ENCODE peak calls at places on chromosomes 5 and 9, in nine cellular contexts. D is HCT116, M is K562, K is transverse colon, J is GM23338, B is spleen, P is SK-N-SH, I is HepG2, G is endothelial cell of umbilical vein. S is an unnamed sample.

GRCh38 chr5:149063901-149064478 is 1.1 kb upstream of the SH3TC2 start:
- DNase-seq in M (no peak), D (no peak), B (no peak), G (no peak), J (no peak), P (no peak), I (peak), K (no peak), S (no peak)

GRCh38 chr9:90803860-90804593 is 2.4 kb downstream of the SYK start:
- DNase-seq in G (no peak), P (no peak), D (no peak), B (no peak), I (no peak), M (no peak), K (no peak), J (no peak), S (no peak)

GRCh38 chr9:131012396-131012917 is 3.5 kb downstream of the LAMC3 start:
- DNase-seq in P (peak), J (peak), B (no peak), K (no peak), D (no peak), G (no peak), M (no peak), I (no peak), S (no peak)

GRCh38 chr5:141618030-141618803 is 583 bp downstream of the DIAPH1 start:
- DNase-seq in P (peak), I (peak), M (peak), K (peak), D (peak), J (peak), B (peak), G (peak), S (peak)

GRCh38 chr5:149434162-149435014 is 55.3 kb upstream of the IL17B start:
- DNase-seq in P (peak), K (peak), B (no peak), I (no peak), D (no peak), J (peak), G (peak), M (peak), S (no peak)

GRCh38 chr5:161850491-161850890 is 2.6 kb downstream of the GABRA1 start:
- DNase-seq in G (no peak), M (no peak), D (no peak), P (no peak), I (no peak), B (no peak), K (no peak), J (peak), S (no peak)

GRCh38 chr5:140312067-140312790 is 9.3 kb upstream of the PFDN1 start:
- DNase-seq in K (no peak), G (peak), P (no peak), M (no peak), D (no peak), B (no peak), I (no peak), J (peak), S (peak)

GRCh38 chr5:180455872-180456271 is 38.3 kb upstream of the CNOT6 start:
- DNase-seq in B (no peak), G (no peak), J (no peak), I (no peak), M (no peak), K (no peak), D (no peak), P (no peak), S (no peak)

GRCh38 chr5:115838885-115839518 is 2.4 kb downstream of the ATG12 start:
- DNase-seq in B (peak), G (peak), M (peak), D (no peak), P (peak), K (peak), I (peak), J (peak), S (peak)

GRCh38 chr9:124286292-124286931 is 28.7 kb downstream of the NEK6 start:
- DNase-seq in I (no peak), B (no peak), G (peak), M (no peak), D (peak), J (no peak), P (no peak), K (peak), S (no peak)

GRCh38 chr5:142716963-142717362 is 31.1 kb upstream of the FGF1 start:
- DNase-seq in B (no peak), D (peak), J (peak), K (peak), M (peak), I (peak), G (peak), P (peak), S (peak)

GRCh38 chr5:161483721-161484120 is 62.8 kb downstream of the GABRB2 start:
- DNase-seq in J (no peak), P (no peak), M (no peak), I (no peak), K (no peak), G (no peak), B (no peak), D (no peak), S (no peak)

GRCh38 chr9:582775-583174 is 258.7 kb upstream of the DMRT1 start:
- DNase-seq in M (no peak), J (no peak), I (no peak), B (no peak), K (no peak), G (no peak), P (no peak), D (no peak), S (no peak)

GRCh38 chr5:155140646-155141045 is 127.1 kb downstream of the KIF4B start:
- DNase-seq in K (no peak), M (no peak), B (no peak), P (no peak), G (no peak), J (no peak), D (no peak), I (no peak), S (no peak)

DNA sequence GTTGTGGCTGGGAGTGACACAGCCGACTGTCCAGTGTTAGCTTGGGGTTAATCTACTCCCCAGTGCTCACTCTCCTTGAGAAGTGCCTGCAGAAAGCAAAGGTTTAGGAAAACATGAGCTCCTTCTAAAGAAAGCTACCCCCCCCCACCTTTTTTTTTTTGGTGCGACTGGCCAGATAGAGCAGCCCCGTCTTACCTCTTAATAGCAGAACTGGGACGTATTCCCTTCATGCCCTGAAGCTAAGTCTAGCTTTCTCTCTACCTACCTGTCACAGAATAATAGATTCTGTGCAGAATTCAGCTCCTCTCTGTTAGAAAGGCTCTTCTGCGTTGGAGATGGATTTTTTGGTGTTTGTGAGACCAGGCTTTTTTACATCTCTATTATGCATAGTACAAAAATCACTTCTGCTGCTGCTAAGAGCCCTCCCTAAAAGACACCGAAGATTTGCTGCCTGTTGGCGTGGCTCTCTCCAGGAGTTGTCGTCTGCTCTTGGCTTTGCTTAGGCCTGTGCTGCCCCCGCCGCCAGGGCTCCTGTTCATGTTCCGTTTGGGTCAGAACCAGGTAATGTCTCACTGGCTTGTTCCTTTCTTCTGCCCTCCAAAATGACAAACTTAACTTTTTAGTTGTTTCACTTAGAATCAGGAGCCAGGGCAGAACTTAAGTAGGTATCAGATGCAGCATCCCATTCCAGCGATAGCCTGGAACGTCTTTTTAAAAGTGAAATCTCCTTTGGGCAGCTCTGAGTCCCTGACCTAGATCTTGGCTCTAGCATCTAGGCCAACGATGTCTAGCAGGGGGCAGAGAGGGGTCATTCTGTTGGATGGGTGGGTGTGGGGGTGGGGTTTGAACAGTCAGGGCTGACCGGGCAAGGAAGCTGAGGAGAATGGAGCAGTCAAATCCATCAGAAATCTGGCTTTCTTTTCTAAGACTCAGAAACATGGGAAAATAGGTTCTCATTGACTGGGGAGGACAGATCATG is 2.5 kb downstream of the TRIO start:
- DNase-seq in D (no peak), J (no peak), M (no peak), I (no peak), K (no peak), B (no peak), G (no peak), P (no peak), S (no peak)
- H3K4me3 ChIP-seq in D (peak), J (peak), M (no peak), I (peak), K (peak), B (peak), G (peak), P (peak), S (no peak)

GRCh38 chr9:128554155-128554862 is 1.9 kb downstream of the SPTAN1 start:
- DNase-seq in G (peak), D (peak), B (no peak), K (peak), I (peak), M (peak), P (peak), J (peak), S (no peak)
- TF ChIP-seq CTCF in G (no peak), D (no peak), B (no peak), K (peak), I (peak), M (no peak), P (peak), J (peak), S (no peak)

GRCh38 chr9:68741751-68742730 is 37.0 kb downstream of the PIP5K1B start:
- DNase-seq in D (no peak), K (no peak), B (no peak), P (no peak), I (no peak), G (no peak), J (no peak), M (no peak), S (no peak)

GRCh38 chr9:68741234-68741633 is 36.2 kb downstream of the PIP5K1B start:
- DNase-seq in I (no peak), G (no peak), M (no peak), P (no peak), B (no peak), D (no peak), J (no peak), K (no peak), S (no peak)

GRCh38 chr9:68740561-68740960 is 35.5 kb downstream of the PIP5K1B start:
- DNase-seq in B (no peak), P (no peak), D (no peak), I (peak), G (no peak), K (peak), J (no peak), M (no peak), S (no peak)

GRCh38 chr9:68739631-68740174 is 34.7 kb downstream of the PIP5K1B start:
- DNase-seq in G (no peak), I (peak), M (no peak), P (no peak), B (no peak), K (peak), J (no peak), D (no peak), S (peak)

DNA sequence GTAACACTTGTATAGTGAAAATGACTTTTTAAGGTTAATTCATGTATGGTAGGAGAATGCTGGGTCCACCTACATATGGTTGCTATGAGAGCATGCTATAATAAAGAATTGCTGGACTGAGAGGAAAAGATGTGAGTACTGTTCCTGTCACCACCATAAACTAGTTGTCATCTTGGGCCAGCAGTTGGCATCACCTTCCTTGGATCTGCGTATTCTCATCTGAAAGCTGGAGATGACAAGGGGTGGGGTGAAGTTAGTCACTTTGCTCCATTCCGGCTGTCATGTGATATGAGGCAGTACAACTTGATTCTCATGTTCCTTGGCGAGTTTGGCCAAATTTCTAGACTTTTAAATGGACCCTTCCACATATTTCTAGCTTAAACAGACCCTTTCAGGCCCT is 33.3 kb downstream of the PIP5K1B start:
- DNase-seq in G (no peak), I (no peak), K (no peak), J (no peak), M (no peak), D (no peak), B (no peak), P (no peak), S (no peak)
- TF ChIP-seq POLR2AphosphoS5 in G (no peak), I (no peak), K (no peak), J (no peak), M (no peak), D (no peak), B (no peak), P (no peak), S (no peak)

GRCh38 chr5:88694087-88694703 is 188.8 kb downstream of the MEF2C start:
- DNase-seq in J (no peak), P (no peak), G (no peak), B (peak), K (no peak), I (no peak), M (no peak), D (no peak), S (no peak)

GRCh38 chr5:88690619-88691560 is 192.1 kb downstream of the MEF2C start:
- DNase-seq in J (peak), M (peak), G (peak), P (peak), D (peak), B (peak), I (peak), K (peak), S (no peak)

GRCh38 chr5:88692979-88693932 is 189.7 kb downstream of the MEF2C start:
- DNase-seq in B (peak), I (no peak), G (no peak), J (peak), P (no peak), D (no peak), K (no peak), M (no peak), S (no peak)

GRCh38 chr5:88689662-88690351 is 193.2 kb downstream of the MEF2C start:
- DNase-seq in B (no peak), I (no peak), P (no peak), K (no peak), D (no peak), J (no peak), G (no peak), M (no peak), S (no peak)

GRCh38 chr5:88691945-88692868 is 190.8 kb downstream of the MEF2C start:
- DNase-seq in J (no peak), M (no peak), G (no peak), I (no peak), D (no peak), B (peak), P (no peak), K (no peak), S (no peak)
- H3K4me3 ChIP-seq in J (peak), M (no peak), G (no peak), I (no peak), D (no peak), B (no peak), P (no peak), K (no peak), S (no peak)

GRCh38 chr5:138945421-138946240 is 70.5 kb upstream of the LRRTM2 start:
- DNase-seq in G (no peak), B (peak), M (no peak), D (no peak), I (no peak), K (no peak), P (no peak), J (peak), S (no peak)
- TF ChIP-seq CTCF in G (peak), B (no peak), M (peak), D (peak), I (no peak), K (no peak), P (no peak), J (peak), S (no peak)

DNA sequence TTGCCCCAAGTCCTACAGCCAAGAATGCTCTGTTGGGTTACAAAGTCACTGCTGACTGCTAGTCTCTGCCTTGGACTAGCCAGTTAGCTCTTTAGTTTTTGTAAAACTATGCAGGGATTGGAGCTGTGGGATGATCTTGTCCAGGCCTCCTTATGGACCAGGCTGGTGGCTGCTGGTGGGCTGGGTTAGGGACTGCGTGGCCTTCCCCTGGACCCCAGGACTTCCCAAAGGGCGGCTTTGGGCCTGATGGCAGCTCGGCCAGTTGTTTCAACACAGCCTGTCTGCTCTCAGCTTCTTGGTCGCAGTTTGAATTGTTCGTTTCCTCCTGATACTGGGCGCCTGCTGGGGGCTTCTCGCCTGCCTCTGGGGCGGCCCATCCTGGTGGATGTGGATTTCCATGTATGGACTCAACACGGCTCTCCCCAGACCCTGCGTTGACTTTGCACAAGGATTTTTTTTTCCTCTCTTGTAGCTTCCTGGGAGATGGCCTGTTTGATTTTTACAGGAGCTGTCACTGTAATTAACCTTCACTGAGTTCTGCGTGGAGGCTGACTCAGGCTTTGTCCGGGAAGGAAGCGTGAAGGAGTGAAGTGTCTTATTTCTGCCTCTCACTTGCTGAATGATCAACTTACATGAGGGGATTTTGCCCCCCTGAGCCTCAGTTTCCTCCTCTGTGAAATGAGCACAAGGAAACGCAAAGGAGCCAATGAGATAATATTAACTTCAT is 91.9 kb upstream of the NEURL1B start:
- DNase-seq in D (no peak), J (no peak), G (no peak), K (no peak), I (no peak), B (peak), P (no peak), M (no peak), S (no peak)
- TF ChIP-seq POLR2AphosphoS5 in D (no peak), J (no peak), G (no peak), K (no peak), I (no peak), B (no peak), P (no peak), M (no peak), S (no peak)

GRCh38 chr5:164266571-164266970 is 761.2 kb downstream of the MAT2B start:
- DNase-seq in P (no peak), J (no peak), B (no peak), M (no peak), I (no peak), G (no peak), D (no peak), K (no peak), S (no peak)
- H3K4me3 ChIP-seq in P (no peak), J (no peak), B (no peak), M (no peak), I (no peak), G (no peak), D (no peak), K (no peak), S (no peak)

S was measured in HL-60.